ENCODE peak calls at places on chromosome 1, in six cellular contexts. One of them, this sample, is unnamed.

GRCh38 chr1:236433819-236434315 is 39.8 kb downstream of the EDARADD start:
- DNase-seq in substantia nigra: no peak
- DNase-seq in B cell: no peak
- DNase-seq in mucosa of gallbladder: no peak
- DNase-seq in stimulated activated CD8-positive, alpha-beta memory T cell treated with anti-CD3 and anti-CD28 coated beads, Interleukin-4, amount 100 ng/mL, for 1 hour: no peak
- DNase-seq in CD8-positive, alpha-beta memory T cell: no peak
- DNase-seq in this sample: no peak

GRCh38 chr1:152167835-152168534 is 9.0 kb upstream of the RPTN start:
- DNase-seq in stimulated activated CD8-positive, alpha-beta memory T cell treated with anti-CD3 and anti-CD28 coated beads, Interleukin-4, amount 100 ng/mL, for 1 hour: no peak
- DNase-seq in CD8-positive, alpha-beta memory T cell: no peak
- DNase-seq in mucosa of gallbladder: no peak
- DNase-seq in substantia nigra: no peak
- DNase-seq in B cell: no peak
- DNase-seq in this sample: no peak

GRCh38 chr1:176735201-176735600 is 272.2 kb downstream of the PAPPA2 start:
- DNase-seq in stimulated activated CD8-positive, alpha-beta memory T cell treated with anti-CD3 and anti-CD28 coated beads, Interleukin-4, amount 100 ng/mL, for 1 hour: no peak
- DNase-seq in mucosa of gallbladder: no peak
- DNase-seq in B cell: no peak
- DNase-seq in substantia nigra: no peak
- DNase-seq in CD8-positive, alpha-beta memory T cell: no peak
- DNase-seq in this sample: no peak

GRCh38 chr1:23376890-23377811 is 7.5 kb upstream of the ZNF436 start:
- DNase-seq in stimulated activated CD8-positive, alpha-beta memory T cell treated with anti-CD3 and anti-CD28 coated beads, Interleukin-4, amount 100 ng/mL, for 1 hour: no peak
- DNase-seq in B cell: no peak
- DNase-seq in mucosa of gallbladder: peak
- DNase-seq in substantia nigra: no peak
- DNase-seq in CD8-positive, alpha-beta memory T cell: no peak
- DNase-seq in this sample: no peak

GRCh38 chr1:152189657-152190442 is 30.8 kb upstream of the RPTN start:
- DNase-seq in stimulated activated CD8-positive, alpha-beta memory T cell treated with anti-CD3 and anti-CD28 coated beads, Interleukin-4, amount 100 ng/mL, for 1 hour: peak
- DNase-seq in substantia nigra: peak
- DNase-seq in CD8-positive, alpha-beta memory T cell: peak
- DNase-seq in B cell: peak
- DNase-seq in mucosa of gallbladder: peak
- DNase-seq in this sample: peak

GRCh38 chr1:210584439-210585113 is 255.9 kb downstream of the HHAT start:
- DNase-seq in substantia nigra: peak
- DNase-seq in B cell: peak
- DNase-seq in CD8-positive, alpha-beta memory T cell: peak
- DNase-seq in stimulated activated CD8-positive, alpha-beta memory T cell treated with anti-CD3 and anti-CD28 coated beads, Interleukin-4, amount 100 ng/mL, for 1 hour: peak
- DNase-seq in mucosa of gallbladder: peak
- DNase-seq in this sample: peak

GRCh38 chr1:26541816-26542711 is 12.5 kb downstream of the RPS6KA1 start:
- DNase-seq in CD8-positive, alpha-beta memory T cell: peak
- DNase-seq in substantia nigra: peak
- DNase-seq in B cell: peak
- DNase-seq in stimulated activated CD8-positive, alpha-beta memory T cell treated with anti-CD3 and anti-CD28 coated beads, Interleukin-4, amount 100 ng/mL, for 1 hour: no peak
- DNase-seq in mucosa of gallbladder: peak
- DNase-seq in this sample: peak

GRCh38 chr1:52056110-52056936 is at the start of gene BTF3L4:
- DNase-seq in stimulated activated CD8-positive, alpha-beta memory T cell treated with anti-CD3 and anti-CD28 coated beads, Interleukin-4, amount 100 ng/mL, for 1 hour: peak
- DNase-seq in substantia nigra: peak
- DNase-seq in mucosa of gallbladder: peak
- DNase-seq in CD8-positive, alpha-beta memory T cell: peak
- DNase-seq in B cell: peak
- DNase-seq in this sample: peak

GRCh38 chr1:99767996-99768524 is 1.6 kb upstream of the FRRS1 start:
- DNase-seq in B cell: no peak
- DNase-seq in stimulated activated CD8-positive, alpha-beta memory T cell treated with anti-CD3 and anti-CD28 coated beads, Interleukin-4, amount 100 ng/mL, for 1 hour: no peak
- DNase-seq in mucosa of gallbladder: no peak
- DNase-seq in CD8-positive, alpha-beta memory T cell: no peak
- DNase-seq in substantia nigra: no peak
- DNase-seq in this sample: no peak